ENCODE peak calls at places on chromosome 21, in four cellular contexts. G is GM12878, I is HepG2, M is K562. H is an unnamed sample.

GRCh38 chr21:30719401-30719800 is 824 bp upstream of the KRTAP21-3 start:
- DNase-seq in G (no peak), I (no peak), M (no peak), H (no peak)

GRCh38 chr21:42161401-42161956 is 57.5 kb upstream of the ABCG1 start:
- DNase-seq in G (no peak), I (no peak), M (no peak), H (no peak)

GRCh38 chr21:30713786-30714185 is 4.8 kb downstream of the KRTAP21-3 start:
- DNase-seq in G (no peak), I (no peak), M (no peak), H (no peak)

GRCh38 chr21:46130721-46131720 is 24.4 kb downstream of the FTCD start:
- DNase-seq in G (no peak), I (no peak), M (no peak), H (no peak)

GRCh38 chr21:33901421-33902288 is 13.9 kb downstream of the ATP5PO start:
- DNase-seq in G (no peak), I (peak), M (no peak), H (peak)

GRCh38 chr21:42107881-42108553 is 36.9 kb downstream of the UMODL1 start:
- DNase-seq in G (no peak), I (peak), M (peak), H (peak)

GRCh38 chr21:36973986-36974850 is 7.7 kb upstream of the HLCS start:
- DNase-seq in G (no peak), I (no peak), M (no peak), H (no peak)

GRCh38 chr21:31220567-31220966 is 123.5 kb downstream of the TIAM1 start:
- DNase-seq in G (no peak), I (peak), M (no peak), H (no peak)

GRCh38 chr21:41167348-41168342 is at the start of gene BACE2:
- DNase-seq in G (no peak), I (no peak), M (peak), H (peak)

GRCh38 chr21:37845535-37845934 is 70.7 kb downstream of the KCNJ6 start:
- DNase-seq in G (no peak), I (no peak), M (no peak), H (no peak)

GRCh38 chr21:19353271-19353670 is 949.7 kb upstream of the TMPRSS15 start:
- DNase-seq in G (no peak), I (no peak), M (no peak), H (no peak)

GRCh38 chr21:35488941-35489340 is 439.8 kb upstream of the RUNX1 start:
- DNase-seq in G (no peak), I (no peak), M (no peak), H (no peak)

DNA sequence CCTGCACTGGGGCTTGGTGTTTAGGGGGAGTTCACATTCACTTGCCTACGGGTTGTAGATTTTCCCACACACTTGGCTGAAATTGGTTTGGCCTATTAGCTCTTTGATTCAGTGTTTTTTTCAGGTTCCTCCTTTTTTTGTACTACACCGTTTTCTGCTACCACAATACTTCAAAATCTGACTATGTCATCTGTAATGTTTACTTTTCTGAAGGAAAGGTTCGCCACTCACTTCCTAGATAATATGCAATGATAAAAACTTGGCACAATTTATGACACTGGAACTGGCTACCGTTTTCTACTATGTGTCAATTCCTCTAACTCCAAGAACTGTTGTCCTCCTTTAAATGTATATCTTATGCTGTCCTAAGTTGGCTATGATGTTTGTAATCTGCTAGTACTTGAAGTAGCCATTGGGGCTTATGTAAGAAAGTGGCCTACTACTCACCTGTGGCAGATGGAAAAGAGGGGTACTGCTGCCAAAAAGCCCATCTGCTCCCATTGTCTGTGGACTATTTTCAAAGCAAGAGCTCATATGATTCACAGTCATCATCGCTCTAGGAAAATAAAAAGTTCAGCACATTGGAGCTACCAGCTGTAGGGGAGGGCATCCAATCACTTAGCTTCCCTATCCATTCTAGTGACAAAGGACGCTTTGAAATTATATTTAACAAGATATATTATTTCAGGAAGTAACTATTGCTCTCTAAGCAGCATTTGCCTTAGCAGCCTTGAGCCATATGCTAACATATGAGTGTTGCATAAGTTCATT is 42.4 kb upstream of the BACH1 start:
- DNase-seq in G (no peak), I (no peak), M (no peak), H (no peak)
- TF ChIP-seq KDM1A in G (no peak), I (no peak), M (no peak), H (no peak)

DNA sequence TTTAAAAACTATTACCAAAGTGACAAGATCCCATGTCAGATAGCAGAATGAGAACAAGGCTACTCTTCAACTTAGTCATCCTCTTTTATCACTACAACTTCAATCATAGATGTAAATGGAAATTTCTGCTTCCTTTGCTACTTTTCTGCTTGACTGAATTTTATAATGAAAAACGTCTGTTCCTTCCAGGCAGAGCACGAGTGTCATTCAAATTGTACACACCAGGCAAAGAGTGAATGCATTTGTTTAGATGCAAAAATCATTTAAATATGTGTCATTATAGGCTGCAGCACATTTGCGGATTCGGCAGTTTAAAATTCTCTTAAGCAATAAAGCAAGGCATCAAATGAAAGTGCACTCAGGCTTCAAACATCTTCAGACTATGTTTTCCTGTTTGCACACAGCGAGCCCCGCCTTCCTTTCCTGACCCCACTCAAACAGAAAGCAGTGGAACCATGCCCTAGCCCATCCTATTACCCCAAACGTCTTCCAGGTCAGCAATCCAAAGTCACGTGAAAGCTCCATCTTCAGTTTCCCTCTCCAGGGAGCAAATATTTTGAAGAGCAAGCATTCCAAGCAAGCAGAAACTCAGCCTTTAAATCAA is 99.6 kb downstream of the APP start:
- DNase-seq in G (no peak), I (no peak), M (no peak), H (no peak)
- TF ChIP-seq JUNB in G (no peak), I (no peak), M (no peak), H (no peak)

GRCh38 chr21:44875341-44875740 is 1.9 kb upstream of the PTTG1IP start:
- DNase-seq in G (no peak), I (no peak), M (no peak), H (peak)
- TF ChIP-seq KDM1A in G (no peak), I (no peak), M (no peak), H (no peak)

GRCh38 chr21:24729568-24729967 is 877.7 kb downstream of the MRPL39 start:
- DNase-seq in G (no peak), I (no peak), M (no peak), H (no peak)
- TF ChIP-seq JUNB in G (no peak), I (no peak), M (no peak), H (no peak)

GRCh38 chr21:26140185-26140584 is 30.4 kb downstream of the APP start:
- DNase-seq in G (no peak), I (peak), M (no peak), H (peak)
- TF ChIP-seq KDM1A in G (no peak), I (no peak), M (no peak), H (no peak)

DNA sequence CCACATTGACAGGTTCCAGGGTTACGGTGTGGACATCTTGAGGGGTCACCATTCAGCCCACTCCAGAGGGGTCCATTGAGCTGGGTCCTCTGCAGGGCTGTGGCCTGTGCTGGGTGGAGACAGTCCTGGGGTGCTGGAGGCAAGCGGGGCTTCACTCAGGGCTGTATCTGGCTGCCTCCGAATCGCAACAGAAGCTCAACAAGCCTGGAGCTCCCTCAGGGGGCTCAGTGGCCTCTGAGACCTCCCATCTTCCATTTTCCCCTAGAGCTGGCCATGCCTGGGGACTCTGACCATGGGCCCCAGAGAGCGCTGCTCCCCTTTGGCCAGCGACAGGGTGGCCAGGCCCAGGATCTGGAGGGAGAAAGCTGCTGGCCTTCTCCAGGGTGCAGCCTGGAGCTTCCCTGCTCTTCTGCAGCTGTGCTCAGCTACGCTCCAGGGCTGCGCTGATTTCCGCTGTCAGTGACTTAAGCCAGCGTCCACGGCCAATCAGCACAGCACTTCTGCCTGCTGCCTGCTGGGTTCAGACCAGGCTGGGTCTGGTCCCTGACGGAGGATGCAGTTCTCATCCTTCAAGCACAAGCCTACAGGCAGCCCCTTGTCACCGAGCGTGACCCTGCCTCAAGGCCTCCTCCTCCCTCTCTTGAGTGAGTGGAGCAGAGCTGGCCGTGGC is 44.9 kb upstream of the ADARB1 start:
- DNase-seq in G (no peak), I (peak), M (no peak), H (no peak)
- TF ChIP-seq JUNB in G (no peak), I (no peak), M (no peak), H (no peak)

GRCh38 chr21:39188521-39189139 is 5.4 kb upstream of the PSMG1 start:
- DNase-seq in G (no peak), I (no peak), M (no peak), H (no peak)
- TF ChIP-seq KDM1A in G (no peak), I (no peak), M (no peak), H (no peak)